ENCODE peak calls at places on chromosomes 16 and 17, in nine cellular contexts. S is MCF 10A; J is WTC11; U is HT1080; P is memory B cell; W is posterior vena cava; B is activated CD4-positive, alpha-beta T cell treated with anti-CD3 and anti-CD28 coated beads, Interleukin-2, amount 10 ng/mL, durations not matched to agents 7 days and 5 days; C is OCI-LY7; M is nucleus accumbens. T is an unnamed sample.

GRCh38 chr16:86901483-86901882 is 323.1 kb downstream of the FOXL1 start:
- DNase-seq in S (peak), J (no peak), U (peak), P (no peak), W (no peak), B (no peak), C (no peak), M (no peak), T (peak)

GRCh38 chr17:31598388-31598760 is 206.9 kb downstream of the RAB11FIP4 start:
- DNase-seq in S (no peak), J (no peak), U (no peak), P (no peak), W (no peak), B (no peak), C (no peak), M (no peak), T (no peak)

GRCh38 chr17:77951123-77951522 is 7.4 kb upstream of the TNRC6C start:
- DNase-seq in S (no peak), J (no peak), U (no peak), P (no peak), W (no peak), B (no peak), C (no peak), M (no peak), T (no peak)

GRCh38 chr16:53743149-53743566 is 39.2 kb downstream of the FTO start:
- DNase-seq in S (peak), J (peak), U (peak), P (no peak), W (no peak), B (peak), C (peak), M (no peak), T (no peak)

GRCh38 chr17:27532269-27533067 is 76.2 kb downstream of the KSR1 start:
- DNase-seq in S (peak), J (no peak), U (no peak), P (no peak), W (no peak), B (no peak), C (no peak), M (no peak), T (no peak)

GRCh38 chr17:70906808-70907207 is 737.5 kb downstream of the KCNJ2 start:
- DNase-seq in S (no peak), J (no peak), U (no peak), P (no peak), W (no peak), B (no peak), C (no peak), M (no peak), T (no peak)

GRCh38 chr16:820730-821129 is 20.2 kb upstream of the GNG13 start:
- DNase-seq in S (no peak), J (no peak), U (no peak), P (no peak), W (no peak), B (no peak), C (no peak), M (no peak), T (no peak)

GRCh38 chr16:56260378-56260987 is 69.2 kb downstream of the GNAO1 start:
- DNase-seq in S (no peak), J (no peak), U (no peak), P (no peak), W (no peak), B (no peak), C (no peak), M (no peak), T (no peak)

GRCh38 chr17:27430882-27431491 is 25.3 kb upstream of the KSR1 start:
- DNase-seq in S (peak), J (peak), U (peak), P (no peak), W (no peak), B (no peak), C (peak), M (no peak), T (peak)

GRCh38 chr16:86157616-86158247 is 258.8 kb downstream of the IRF8 start:
- DNase-seq in S (no peak), J (no peak), U (no peak), P (no peak), W (no peak), B (no peak), C (no peak), M (no peak), T (no peak)

GRCh38 chr17:14329900-14330491 is 29.1 kb downstream of the HS3ST3B1 start:
- DNase-seq in S (no peak), J (no peak), U (no peak), P (no peak), W (no peak), B (no peak), C (no peak), M (no peak), T (no peak)

GRCh38 chr16:72787519-72788268 is 260.2 kb downstream of the ZFHX3 start:
- DNase-seq in S (no peak), J (peak), U (no peak), P (peak), W (peak), B (peak), C (no peak), M (peak), T (peak)

GRCh38 chr16:1614226-1615102 is 2.3 kb downstream of the CRAMP1 start:
- DNase-seq in S (peak), J (peak), U (no peak), P (peak), W (peak), B (peak), C (peak), M (no peak), T (no peak)

GRCh38 chr16:87560428-87561199 is 41.7 kb upstream of the JPH3 start:
- DNase-seq in S (peak), J (peak), U (peak), P (no peak), W (peak), B (peak), C (peak), M (no peak), T (peak)

T was measured in NCI-H226.